ENCODE peak calls at places on chromosomes 16 and 17, in four cellular contexts. N, A, Q and T are unnamed samples.

GRCh38 chr16:31471875-31472558 is at the start of gene TGFB1I1:
- DNase-seq in A (peak; percentile 89), N (peak; percentile 50), Q (peak; percentile 68), T (peak; percentile 84)

GRCh38 chr17:55770220-55770870 is 19.5 kb downstream of the PCTP start:
- DNase-seq in N (peak; percentile 64), Q (no peak), A (peak; percentile 73), T (peak; percentile 72)

GRCh38 chr17:77654296-77654695 is 304.2 kb upstream of the TNRC6C start:
- DNase-seq in Q (no peak), A (no peak), N (no peak), T (no peak)

GRCh38 chr16:66278111-66278531 is 88.4 kb upstream of the CDH5 start:
- DNase-seq in N (no peak), A (no peak), Q (peak; percentile 51), T (no peak)

GRCh38 chr16:51556694-51557327 is 405.7 kb upstream of the SALL1 start:
- DNase-seq in N (peak; percentile 92), Q (peak; percentile 23), A (peak; percentile 95), T (peak; percentile 87)

GRCh38 chr17:55326030-55326429 is 61.3 kb downstream of the HLF start:
- DNase-seq in A (no peak), Q (no peak), N (no peak), T (no peak)

GRCh38 chr17:80839401-80839800 is 152.2 kb upstream of the CHMP6 start:
- DNase-seq in A (no peak), Q (no peak), N (no peak), T (no peak)

GRCh38 chr16:66382171-66382965 is 15.9 kb downstream of the CDH5 start:
- DNase-seq in N (peak; percentile 74), A (no peak), Q (no peak), T (peak; percentile 80)

GRCh38 chr16:23384878-23385277 is 68.1 kb downstream of the COG7 start:
- DNase-seq in A (no peak), N (no peak), Q (no peak), T (no peak)

GRCh38 chr17:81420769-81421462 is 25.7 kb downstream of the BAHCC1 start:
- DNase-seq in N (no peak), Q (no peak), A (no peak), T (peak; percentile 68)

GRCh38 chr16:56616608-56617211 is 8.3 kb downstream of the MT2A start:
- DNase-seq in A (no peak), N (no peak), Q (no peak), T (no peak)

GRCh38 chr16:56618138-56618537 is 7.4 kb upstream of the MT1E start:
- DNase-seq in N (no peak), A (no peak), Q (no peak), T (no peak)

GRCh38 chr16:56615353-56615752 is 7.0 kb downstream of the MT2A start:
- DNase-seq in A (no peak), N (no peak), Q (no peak), T (no peak)

GRCh38 chr16:56614549-56614991 is 6.2 kb downstream of the MT2A start:
- DNase-seq in A (peak; percentile 42), N (peak; percentile 37), Q (no peak), T (peak; percentile 64)

GRCh38 chr16:56617212-56618085 is 8.1 kb upstream of the MT1E start:
- DNase-seq in N (no peak), Q (peak; percentile 70), A (peak; percentile 75), T (peak; percentile 75)
- H3K4me3 ChIP-seq in N (no peak overlapping the region), Q (peak overlapping the region; percentile 38), A (peak overlapping the region; percentile 45), T (peak overlapping the region; percentile 49)

GRCh38 chr17:72538921-72539352 is 418.1 kb downstream of the SOX9 start:
- DNase-seq in A (no peak), N (no peak), Q (peak; percentile 31), T (no peak)

GRCh38 chr17:72539981-72540897 is 419.4 kb downstream of the SOX9 start:
- DNase-seq in N (peak; percentile 79), Q (peak; percentile 79), A (peak; percentile 63), T (peak; percentile 62)

GRCh38 chr17:72536788-72537187 is 416.0 kb downstream of the SOX9 start:
- DNase-seq in N (no peak), A (no peak), Q (no peak), T (no peak)

GRCh38 chr17:72535779-72536178 is 415.0 kb downstream of the SOX9 start:
- DNase-seq in N (no peak), Q (no peak), A (no peak), T (no peak)

DNA sequence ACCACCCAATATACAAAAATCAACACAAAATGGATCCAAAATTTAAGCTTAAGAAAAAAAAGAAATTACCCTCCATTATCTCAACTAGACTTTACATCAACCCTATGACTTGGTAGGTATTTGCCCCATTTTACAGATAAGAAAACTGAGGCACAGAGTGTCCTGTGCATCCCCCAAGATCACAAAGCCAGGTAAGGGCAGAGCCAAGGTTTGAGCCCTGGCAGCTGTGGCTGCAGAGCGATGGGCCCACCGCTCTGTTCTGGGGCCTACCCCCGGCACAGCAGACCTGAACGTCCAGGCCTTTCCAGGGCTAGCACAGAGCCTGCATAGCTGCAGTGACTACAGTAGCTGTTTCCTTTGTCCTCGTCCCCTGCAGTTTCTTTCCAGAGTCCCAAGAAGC is 417.6 kb downstream of the SOX9 start:
- DNase-seq in N (no peak), A (no peak), Q (no peak), T (no peak)
- TF ChIP-seq CTCF in N (no peak), A (no peak), Q (no peak), T (no peak)

DNA sequence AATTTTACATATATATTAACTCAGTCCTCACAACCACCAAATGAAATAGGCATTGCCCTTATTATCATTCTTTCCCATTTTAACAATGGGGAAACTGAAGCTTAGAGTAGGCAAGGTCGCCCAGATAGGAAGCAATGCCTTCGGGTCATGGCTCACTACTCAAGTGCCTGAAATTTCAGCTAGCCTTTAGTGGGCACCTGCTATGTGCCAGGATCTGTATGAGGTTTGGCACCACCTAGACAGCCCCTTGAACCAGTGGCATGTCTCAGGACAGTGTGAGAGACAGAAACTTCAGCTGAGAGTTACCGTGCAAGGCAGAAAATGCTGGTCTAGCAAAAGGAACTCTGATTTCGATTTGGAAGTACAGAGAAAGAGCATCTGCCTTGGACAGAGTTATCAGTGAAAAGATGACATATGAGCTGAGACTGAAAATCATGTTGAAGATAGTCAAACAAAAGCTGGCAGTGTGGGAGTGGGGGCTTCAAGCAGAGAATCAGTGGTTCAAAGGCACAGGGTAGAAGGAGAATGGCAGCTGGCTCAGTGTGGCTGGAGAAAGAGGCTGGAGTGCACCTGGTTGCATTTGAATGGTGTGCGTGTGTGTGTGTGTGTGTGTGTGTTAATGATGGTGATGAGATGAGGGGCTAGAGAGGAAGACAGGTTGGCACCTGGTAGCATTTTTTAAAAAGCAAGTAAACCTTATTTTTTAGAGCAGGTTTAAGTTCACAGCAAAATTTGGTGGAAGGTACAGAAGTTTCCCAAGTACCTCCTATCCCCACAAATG is 29.1 kb downstream of the CDH13 start:
- DNase-seq in N (no peak), Q (no peak), A (no peak), T (no peak)
- H3K4me3 ChIP-seq in N (no peak overlapping the region), Q (no peak overlapping the region), A (no peak overlapping the region), T (no peak overlapping the region)

GRCh38 chr17:17313350-17313991 is 10.3 kb downstream of the NT5M start:
- DNase-seq in N (peak; percentile 71), A (no peak), Q (peak; percentile 70), T (no peak)
- TF ChIP-seq CTCF in N (peak; percentile 64), A (peak; percentile 40), Q (peak; percentile 49), T (peak; percentile 43)

GRCh38 chr16:50269769-50270509 is 3.6 kb downstream of the ADCY7 start:
- DNase-seq in Q (no peak), A (no peak), N (no peak), T (no peak)
- H3K4me3 ChIP-seq in Q (no peak overlapping the region), A (no peak overlapping the region), N (no peak overlapping the region), T (no peak overlapping the region)